ENCODE peak calls at places on chromosomes 5 and 9, in seven cellular contexts. V is K562, A is HepG2, D is SK-N-SH, B is HCT116, I is GM12878, Z is H1. C is an unnamed sample.

GRCh38 chr9:135821733-135822382 is 85.5 kb downstream of the CAMSAP1 start:
- DNase-seq in A (no peak), Z (no peak), B (no peak), V (no peak), I (no peak), D (no peak), C (no peak)

GRCh38 chr5:125316386-125316785 is 569.9 kb upstream of the ZNF608 start:
- DNase-seq in I (no peak), A (no peak), B (no peak), V (no peak), D (no peak), Z (no peak), C (no peak)

GRCh38 chr5:127517110-127517479 is 345 bp upstream of the PRRC1 start:
- DNase-seq in I (peak), Z (no peak), A (peak), D (no peak), B (no peak), V (no peak), C (peak)

GRCh38 chr5:52007230-52007858 is 624.1 kb downstream of the ISL1 start:
- DNase-seq in A (peak), B (peak), I (no peak), D (peak), V (no peak), Z (no peak), C (peak)

GRCh38 chr9:111036068-111036789 is 2.0 kb downstream of the LPAR1 start:
- DNase-seq in V (no peak), A (no peak), I (no peak), B (peak), D (peak), Z (peak), C (peak)

GRCh38 chr9:132499251-132499650 is 83.2 kb upstream of the BARHL1 start:
- DNase-seq in Z (no peak), I (no peak), B (no peak), V (no peak), A (no peak), D (no peak), C (no peak)

GRCh38 chr5:172445866-172446265 is 8.5 kb downstream of the SH3PXD2B start:
- DNase-seq in D (no peak), B (no peak), V (no peak), A (no peak), I (no peak), Z (no peak), C (no peak)

GRCh38 chr9:134325096-134325812 is 1.0 kb upstream of the RXRA start:
- DNase-seq in B (no peak), I (no peak), D (no peak), Z (no peak), V (peak), A (no peak), C (peak)

GRCh38 chr5:124528838-124529237 is 217.6 kb downstream of the ZNF608 start:
- DNase-seq in V (no peak), B (no peak), A (no peak), D (no peak), Z (no peak), I (no peak), C (no peak)

GRCh38 chr9:121758693-121759092 is 107.3 kb downstream of the DAB2IP start:
- DNase-seq in A (no peak), I (no peak), Z (no peak), D (no peak), V (no peak), B (no peak), C (no peak)

GRCh38 chr5:160271396-160271795 is 41.0 kb downstream of the CCNJL start:
- DNase-seq in Z (no peak), V (no peak), B (no peak), D (peak), I (no peak), A (no peak), C (peak)

GRCh38 chr9:129626944-129627297 is 958 bp downstream of the NTMT1 start:
- DNase-seq in B (no peak), A (no peak), I (no peak), D (no peak), V (no peak), Z (no peak), C (no peak)

GRCh38 chr5:61198606-61199005 is 36.3 kb upstream of the SMIM15 start:
- DNase-seq in Z (no peak), B (no peak), I (no peak), V (no peak), D (no peak), A (no peak), C (no peak)

DNA sequence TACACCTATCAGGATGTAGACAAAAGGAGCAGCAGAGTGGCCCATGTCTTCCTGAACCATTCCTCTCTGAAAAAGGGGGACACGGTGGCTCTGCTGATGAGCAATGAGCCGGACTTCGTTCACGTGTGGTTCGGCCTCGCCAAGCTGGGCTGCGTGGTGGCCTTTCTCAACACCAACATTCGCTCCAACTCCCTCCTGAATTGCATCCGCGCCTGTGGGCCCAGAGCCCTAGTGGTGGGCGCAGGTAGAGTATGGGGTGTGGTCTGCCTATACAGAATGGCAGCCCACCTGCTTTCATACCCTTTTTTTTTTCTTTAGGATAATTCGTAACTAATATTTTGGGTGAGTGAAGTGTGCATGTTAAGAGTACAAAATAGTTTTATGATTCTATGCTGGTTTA is 1.1 kb downstream of the SLC27A6 start:
- DNase-seq in I (no peak), V (no peak), Z (peak), D (peak), A (no peak), B (no peak), C (no peak)
- TF ChIP-seq JUND in I (no peak), V (no peak), Z (no peak), D (no peak), A (no peak), B (no peak), C (no peak)

GRCh38 chr5:20367178-20367577 is 379.2 kb upstream of the CDH18 start:
- DNase-seq in A (no peak), B (no peak), D (no peak), Z (no peak), I (no peak), V (no peak), C (no peak)
- TF ChIP-seq JUND in A (no peak), B (no peak), D (no peak), Z (no peak), I (no peak), V (no peak), C (no peak)

DNA sequence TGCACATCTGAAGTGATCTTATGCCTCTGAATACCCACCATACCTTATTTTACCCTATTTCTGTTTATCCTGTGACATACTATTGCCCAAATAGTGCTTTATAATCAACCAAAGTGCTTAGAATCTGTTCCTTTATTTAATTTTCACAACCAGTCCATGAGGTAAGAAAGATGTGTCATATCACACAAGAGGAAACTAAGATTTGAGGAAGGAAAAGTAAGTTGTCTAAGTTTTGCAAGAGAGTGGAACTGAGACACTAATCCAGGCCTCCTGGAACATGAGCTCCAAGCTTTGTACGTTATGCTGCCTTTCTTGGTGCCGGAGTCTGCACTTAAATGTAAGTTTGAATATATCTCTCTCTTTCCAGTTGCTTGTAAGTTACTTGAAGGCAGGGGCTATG is 17.2 kb downstream of the KDM3B start:
- DNase-seq in B (no peak), I (no peak), D (no peak), Z (no peak), A (no peak), V (no peak), C (no peak)
- TF ChIP-seq JUND in B (no peak), I (no peak), D (no peak), Z (no peak), A (no peak), V (no peak), C (no peak)

GRCh38 chr5:149056611-149057165 is 6.2 kb downstream of the SH3TC2 start:
- DNase-seq in A (no peak), D (no peak), Z (no peak), V (no peak), B (no peak), I (no peak), C (no peak)

GRCh38 chr5:149049371-149049781 is 13.5 kb downstream of the SH3TC2 start:
- DNase-seq in D (no peak), V (no peak), Z (no peak), B (no peak), I (no peak), A (peak), C (no peak)

GRCh38 chr5:149048806-149049205 is 14.1 kb downstream of the SH3TC2 start:
- DNase-seq in V (no peak), D (no peak), Z (no peak), B (no peak), A (no peak), I (no peak), C (no peak)

GRCh38 chr5:149053027-149053705 is 9.7 kb downstream of the SH3TC2 start:
- DNase-seq in A (no peak), D (no peak), V (no peak), I (no peak), B (no peak), Z (no peak), C (no peak)

GRCh38 chr5:149054416-149054815 is 8.4 kb downstream of the SH3TC2 start:
- DNase-seq in B (no peak), V (no peak), Z (no peak), D (no peak), A (no peak), I (no peak), C (no peak)
- TF ChIP-seq JUND in B (no peak), V (no peak), Z (no peak), D (no peak), A (no peak), I (no peak), C (no peak)

DNA sequence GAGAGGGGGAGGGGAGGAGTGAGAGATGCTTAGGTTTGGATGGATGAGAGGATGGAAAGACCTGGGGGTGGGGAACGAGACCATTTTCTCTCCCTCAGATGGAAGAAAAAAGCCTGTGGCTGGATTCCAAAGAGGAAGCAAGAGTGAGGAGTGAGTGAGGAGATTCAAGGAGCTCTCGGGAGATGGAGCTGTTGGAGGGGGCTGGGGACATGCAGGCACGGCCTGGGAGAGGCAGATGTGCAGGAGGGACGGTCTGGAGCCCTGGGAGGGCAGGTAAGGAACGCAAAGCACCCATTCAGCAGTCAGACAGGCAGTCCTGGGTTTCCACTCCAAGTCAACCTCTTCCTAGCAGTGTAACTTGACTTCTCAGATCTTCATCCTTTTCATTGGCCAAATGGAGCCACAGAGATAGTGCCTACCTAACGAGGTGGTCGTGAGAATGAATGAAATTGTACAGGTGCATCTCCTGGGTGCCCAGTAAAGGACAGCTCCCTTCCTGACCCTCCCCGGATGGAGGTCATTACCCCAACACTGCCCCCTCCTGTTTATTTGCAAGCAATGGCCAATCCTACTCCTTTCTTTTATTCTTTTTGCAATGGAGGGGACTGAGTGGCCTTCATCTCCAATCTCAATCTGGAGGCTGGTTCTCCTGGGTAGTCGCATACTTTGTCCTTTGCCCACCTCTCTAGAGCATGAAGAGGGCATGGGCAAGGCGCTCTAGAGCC is 52.2 kb downstream of the PCDH1 start:
- DNase-seq in V (peak), D (peak), Z (no peak), A (no peak), B (no peak), I (no peak), C (no peak)
- TF ChIP-seq JUND in V (no peak), D (no peak), Z (no peak), A (no peak), B (no peak), I (no peak), C (no peak)

GRCh38 chr5:64872044-64872443 is 103.3 kb downstream of the CWC27 start:
- DNase-seq in D (no peak), V (no peak), Z (no peak), B (no peak), I (no peak), A (no peak), C (no peak)

GRCh38 chr5:64876203-64876602 is 107.5 kb downstream of the CWC27 start:
- DNase-seq in B (no peak), A (no peak), V (no peak), I (no peak), Z (no peak), D (peak), C (no peak)

GRCh38 chr5:64869419-64869818 is 100.7 kb downstream of the CWC27 start:
- DNase-seq in D (no peak), Z (no peak), A (no peak), B (peak), I (no peak), V (no peak), C (no peak)

GRCh38 chr5:64873441-64873840 is 104.7 kb downstream of the CWC27 start:
- DNase-seq in Z (no peak), I (no peak), D (no peak), B (no peak), V (no peak), A (no peak), C (no peak)

DNA sequence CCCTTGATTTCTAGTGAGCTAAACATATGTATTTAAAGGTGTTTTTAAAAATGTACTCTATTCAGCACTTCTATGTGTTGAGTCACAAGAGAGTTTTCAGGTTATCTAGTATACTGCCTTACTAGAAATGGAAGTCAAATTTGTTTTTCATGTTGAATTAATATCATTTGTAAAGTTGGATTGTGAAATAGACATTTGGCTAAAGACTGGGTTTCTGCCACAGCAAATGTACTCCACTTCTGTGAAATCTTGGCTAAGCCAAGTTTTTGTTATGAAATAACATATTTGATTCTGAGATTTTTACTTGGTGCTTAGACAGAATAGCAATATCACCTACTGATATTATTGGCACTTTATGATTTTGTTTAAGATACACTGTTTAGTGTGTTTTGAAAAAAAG is 106.0 kb downstream of the CWC27 start:
- DNase-seq in Z (no peak), B (no peak), I (no peak), A (no peak), V (no peak), D (no peak), C (no peak)
- TF ChIP-seq JUND in Z (no peak), B (no peak), I (no peak), A (no peak), V (no peak), D (no peak), C (no peak)

GRCh38 chr9:126207256-126207655 is 119.4 kb upstream of the MVB12B start:
- DNase-seq in B (no peak), V (no peak), Z (no peak), A (no peak), I (no peak), D (no peak), C (no peak)
- TF ChIP-seq JUND in B (no peak), V (no peak), Z (no peak), A (no peak), I (no peak), D (no peak), C (no peak)

GRCh38 chr5:78521455-78521854 is 127.1 kb downstream of the LHFPL2 start:
- DNase-seq in I (no peak), B (no peak), A (no peak), Z (no peak), D (no peak), V (no peak), C (no peak)

GRCh38 chr5:78522476-78523105 is 126.0 kb downstream of the LHFPL2 start:
- DNase-seq in V (no peak), B (no peak), D (no peak), A (no peak), I (no peak), Z (no peak), C (no peak)

GRCh38 chr5:78518365-78519197 is 130.0 kb downstream of the LHFPL2 start:
- DNase-seq in V (no peak), B (no peak), D (no peak), A (peak), I (no peak), Z (no peak), C (peak)

GRCh38 chr5:78515665-78516064 is 132.9 kb downstream of the LHFPL2 start:
- DNase-seq in A (no peak), Z (no peak), V (no peak), I (no peak), B (no peak), D (no peak), C (no peak)

DNA sequence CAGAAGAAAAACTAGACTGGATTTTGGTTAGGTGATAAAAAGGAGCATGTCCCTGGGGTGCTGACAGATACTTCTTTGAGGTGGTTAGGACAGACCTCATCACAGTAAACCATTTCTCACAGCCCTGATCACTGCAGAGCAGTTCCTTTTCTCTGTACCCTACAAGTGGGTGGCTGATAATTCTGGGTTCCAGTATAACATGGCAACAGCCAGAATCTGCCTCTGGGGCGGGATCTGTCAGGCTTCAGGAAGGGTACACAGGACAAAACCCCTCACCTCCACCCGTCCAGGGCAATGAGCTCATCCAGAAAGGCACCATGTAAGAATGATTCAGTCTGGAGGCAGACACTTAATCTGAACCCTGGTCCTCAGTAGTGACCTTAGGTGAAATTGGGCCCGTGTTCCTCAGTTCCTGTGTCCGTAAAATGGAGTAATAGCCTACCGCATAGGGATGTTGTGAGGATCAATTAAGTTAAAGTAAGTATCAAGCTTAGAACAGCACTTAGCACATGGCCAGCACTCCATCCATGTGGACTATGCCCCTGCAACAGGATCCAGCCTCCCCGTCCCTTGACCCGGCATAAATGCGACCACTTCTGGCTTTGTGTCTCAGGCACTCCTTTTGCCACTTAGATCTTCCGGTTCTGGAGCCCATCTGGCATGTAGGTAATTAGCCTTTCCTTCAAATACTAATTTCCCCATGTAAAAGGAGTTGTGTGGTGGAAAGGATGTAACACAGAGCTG is 129.2 kb downstream of the LHFPL2 start:
- DNase-seq in Z (no peak), D (no peak), B (no peak), A (no peak), I (no peak), V (no peak), C (no peak)
- TF ChIP-seq JUND in Z (no peak), D (no peak), B (no peak), A (no peak), I (no peak), V (no peak), C (no peak)

C was measured in T47D.